ENCODE peak calls at places on chromosomes 11 and 22, in four cellular contexts. L is upper lobe of left lung, C is HFF-Myc, I is heart right ventricle. E is an unnamed sample.

GRCh38 chr11:113444469-113445122 is 30.6 kb downstream of the DRD2 start:
- DNase-seq in L (no peak), C (no peak), I (no peak), E (no peak)

GRCh38 chr11:111718436-111719325 is 47.5 kb downstream of the PPP2R1B start:
- DNase-seq in L (no peak), C (no peak), I (no peak), E (peak; percentile 59)

GRCh38 chr22:50260801-50261614 is 475 bp downstream of the MAPK12 start:
- DNase-seq in L (peak; percentile 91), C (no peak), I (peak; percentile 54), E (no peak)

GRCh38 chr11:95338430-95338991 is 107.5 kb upstream of the SESN3 start:
- DNase-seq in L (no peak), C (peak; percentile 67), I (peak; percentile 55), E (no peak)

GRCh38 chr11:50037282-50037681 is 4.6 kb downstream of the OR4C45 start:
- DNase-seq in L (no peak), C (no peak), I (no peak), E (no peak)

GRCh38 chr11:90705661-90706060 is 482.8 kb upstream of the CHORDC1 start:
- DNase-seq in L (no peak), C (no peak), I (no peak), E (no peak)

GRCh38 chr11:116224889-116225200 is 547.9 kb downstream of the BUD13 start:
- DNase-seq in L (no peak), C (no peak), I (no peak), E (no peak)

GRCh38 chr11:8841899-8842298 is 69.1 kb upstream of the AKIP1 start:
- DNase-seq in L (no peak), C (no peak), I (no peak), E (no peak)

GRCh38 chr11:34730544-34731295 is 109.8 kb downstream of the EHF start:
- DNase-seq in L (no peak), C (no peak), I (no peak), E (no peak)

GRCh38 chr22:30386960-30387848 is at the start of gene RNF215:
- DNase-seq in L (peak; percentile 99), C (no peak), I (peak; percentile 90), E (no peak)

GRCh38 chr11:102288745-102289083 is 28.6 kb upstream of the BIRC3 start:
- DNase-seq in L (no peak), C (no peak), I (no peak), E (no peak)

GRCh38 chr11:76768091-76769047 is 14.8 kb upstream of the TSKU start:
- DNase-seq in L (no peak), C (no peak), I (no peak), E (no peak)

GRCh38 chr11:68684385-68685356 is at the start of gene GAL:
- DNase-seq in L (peak; percentile 85), C (no peak), I (no peak), E (no peak)

DNA sequence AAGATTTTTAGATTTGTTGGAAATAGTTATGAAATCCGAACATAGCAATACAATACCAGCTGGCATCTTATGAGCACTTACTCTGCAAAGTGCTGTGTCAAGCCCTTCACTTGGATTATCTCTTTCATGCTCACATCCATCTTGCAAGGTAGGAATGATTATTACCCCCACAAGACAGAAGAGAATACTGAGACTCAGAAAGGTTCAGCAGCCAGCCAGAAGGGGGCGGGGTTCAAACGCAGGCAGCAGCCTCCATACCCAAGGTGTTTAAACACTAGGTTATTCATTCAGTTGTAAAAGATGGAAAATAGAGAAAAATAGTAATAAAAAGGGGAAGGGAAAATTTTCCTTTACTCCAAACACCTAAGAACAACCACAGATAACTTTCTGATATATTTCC is 158.5 kb downstream of the CCDC34 start:
- DNase-seq in L (no peak), C (no peak), I (no peak), E (no peak)
- TF ChIP-seq CTCF in L (no peak), C (peak; percentile 22), I (no peak), E (peak; percentile 64)

GRCh38 chr11:73308963-73309960 is 1.2 kb downstream of the ARHGEF17 start:
- DNase-seq in L (peak; percentile 94), C (peak; percentile 75), I (peak; percentile 91), E (peak; percentile 59)

GRCh38 chr11:73312036-73312435 is 4.0 kb downstream of the ARHGEF17 start:
- DNase-seq in L (no peak), C (no peak), I (no peak), E (no peak)

GRCh38 chr11:73311394-73311869 is 3.4 kb downstream of the ARHGEF17 start:
- DNase-seq in L (peak; percentile 49), C (no peak), I (no peak), E (no peak)

GRCh38 chr11:73310076-73310475 is 2.0 kb downstream of the ARHGEF17 start:
- DNase-seq in L (peak; percentile 76), C (no peak), I (no peak), E (no peak)

DNA sequence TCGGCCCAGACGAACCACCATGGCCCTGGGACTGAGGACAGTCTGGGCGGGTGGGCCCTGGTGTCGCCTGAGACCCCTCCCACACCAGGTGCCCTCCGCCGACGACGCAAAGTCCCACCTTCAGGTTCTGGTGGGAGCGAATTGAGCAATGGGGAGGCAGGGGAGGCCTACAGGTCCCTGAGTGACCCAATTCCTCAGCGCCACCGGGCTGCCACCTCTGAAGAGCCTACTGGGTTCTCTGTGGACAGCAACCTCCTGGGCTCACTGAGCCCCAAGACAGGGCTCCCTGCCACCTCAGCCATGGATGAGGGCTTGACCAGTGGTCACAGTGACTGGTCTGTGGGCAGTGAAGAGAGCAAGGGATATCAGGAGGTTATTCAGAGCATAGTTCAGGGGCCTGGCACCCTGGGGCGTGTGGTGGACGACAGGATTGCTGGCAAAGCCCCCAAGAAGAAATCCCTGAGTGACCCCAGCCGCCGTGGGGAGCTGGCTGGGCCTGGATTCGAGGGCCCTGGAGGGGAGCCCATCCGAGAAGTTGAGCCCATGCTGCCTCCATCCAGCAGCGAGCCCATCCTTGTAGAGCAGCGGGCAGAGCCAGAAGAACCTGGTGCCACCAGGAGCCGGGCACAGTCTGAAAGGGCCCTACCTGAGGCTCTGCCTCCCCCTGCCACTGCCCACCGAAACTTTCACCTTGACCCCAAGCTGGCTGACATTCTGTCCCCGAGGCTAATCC is 2.8 kb downstream of the ARHGEF17 start:
- DNase-seq in L (peak; percentile 60), C (no peak), I (no peak), E (no peak)
- H3K4me3 ChIP-seq in L (peak overlapping the region; percentile 69), C (peak overlapping the region; percentile 56), I (peak overlapping the region; percentile 77), E (peak overlapping the region; percentile 42)

GRCh38 chr11:35798423-35798822 is 135.8 kb downstream of the TRIM44 start:
- DNase-seq in L (no peak), C (no peak), I (no peak), E (no peak)

GRCh38 chr11:35798983-35799382 is 136.4 kb downstream of the TRIM44 start:
- DNase-seq in L (no peak), C (no peak), I (no peak), E (no peak)

GRCh38 chr11:35802221-35802620 is 139.6 kb downstream of the TRIM44 start:
- DNase-seq in L (no peak), C (no peak), I (no peak), E (no peak)

GRCh38 chr11:35800970-35801953 is 138.7 kb downstream of the TRIM44 start:
- DNase-seq in L (no peak), C (no peak), I (no peak), E (no peak)

DNA sequence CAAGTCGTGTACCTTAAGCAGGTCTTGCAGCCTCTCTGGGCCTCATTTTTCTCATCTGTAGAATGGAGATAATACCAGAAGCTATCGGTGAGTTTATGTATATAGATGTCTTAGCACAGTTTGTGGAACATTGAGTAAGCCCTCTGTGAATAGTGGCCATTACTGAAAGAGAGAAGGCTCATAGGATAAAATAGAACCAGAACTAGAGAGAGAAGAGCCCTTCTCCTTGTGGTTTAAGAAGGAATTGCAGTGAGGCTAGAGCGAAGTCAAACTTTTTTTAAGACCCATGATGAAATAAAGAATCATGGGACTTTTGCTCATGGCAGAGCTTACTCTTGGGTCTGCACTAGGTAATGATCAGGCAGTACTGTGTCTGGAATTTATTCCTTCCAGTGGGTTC is 137.1 kb downstream of the TRIM44 start:
- DNase-seq in L (no peak), C (no peak), I (no peak), E (no peak)
- TF ChIP-seq CTCF in L (no peak), C (no peak), I (peak; percentile 10), E (peak; percentile 34)

GRCh38 chr11:44943118-44943517 is 7.6 kb downstream of the TP53I11 start:
- DNase-seq in L (no peak), C (no peak), I (no peak), E (no peak)

GRCh38 chr11:44941286-44942021 is 9.2 kb downstream of the TP53I11 start:
- DNase-seq in L (no peak), C (no peak), I (no peak), E (no peak)

GRCh38 chr11:44940835-44941234 is 9.8 kb downstream of the TP53I11 start:
- DNase-seq in L (no peak), C (no peak), I (no peak), E (no peak)

GRCh38 chr11:44943696-44944095 is 7.0 kb downstream of the TP53I11 start:
- DNase-seq in L (no peak), C (no peak), I (no peak), E (no peak)

DNA sequence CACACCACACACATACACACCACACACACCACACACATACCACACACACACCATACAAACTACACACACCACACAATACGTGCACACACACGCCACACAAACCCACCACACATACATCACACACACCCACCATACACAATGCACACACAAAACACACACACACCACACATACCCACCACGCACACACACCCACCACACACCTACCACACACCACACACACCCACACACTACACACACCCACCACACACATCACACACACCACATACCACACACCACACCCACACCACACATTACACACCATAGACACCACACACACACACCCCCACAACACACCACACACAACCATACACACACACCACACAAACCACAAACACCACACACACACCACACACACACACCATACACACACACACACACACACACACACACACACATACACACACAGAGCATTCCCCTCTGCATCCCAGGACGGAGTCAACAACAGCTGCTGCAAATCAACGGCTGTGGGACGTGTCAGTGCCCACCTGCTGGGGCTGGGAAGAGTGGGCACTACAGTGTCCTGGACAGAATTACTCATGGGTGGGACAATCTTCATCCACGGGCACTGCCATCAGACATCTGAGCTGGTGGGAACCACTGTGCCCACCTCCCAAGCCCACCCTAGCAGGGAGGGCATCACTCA is 8.5 kb downstream of the TP53I11 start:
- DNase-seq in L (no peak), C (no peak), I (no peak), E (no peak)
- H3K4me3 ChIP-seq in L (no peak overlapping the region), C (no peak overlapping the region), I (no peak overlapping the region), E (no peak overlapping the region)

GRCh38 chr11:134724779-134725140 is 312.7 kb upstream of the B3GAT1 start:
- DNase-seq in L (no peak), C (no peak), I (no peak), E (no peak)

GRCh38 chr11:134727636-134728035 is 315.6 kb upstream of the B3GAT1 start:
- DNase-seq in L (peak; percentile 13), C (no peak), I (no peak), E (no peak)

GRCh38 chr11:134727204-134727603 is 315.2 kb upstream of the B3GAT1 start:
- DNase-seq in L (no peak), C (no peak), I (no peak), E (no peak)

GRCh38 chr11:134725211-134725610 is 313.2 kb upstream of the B3GAT1 start:
- DNase-seq in L (peak; percentile 64), C (no peak), I (no peak), E (no peak)

GRCh38 chr11:134725939-134726639 is 314.0 kb upstream of the B3GAT1 start:
- DNase-seq in L (peak; percentile 32), C (no peak), I (no peak), E (no peak)
- TF ChIP-seq CTCF in L (peak; percentile 60), C (no peak), I (peak; percentile 5), E (peak; percentile 26)

GRCh38 chr11:3154001-3154599 is 11.0 kb downstream of the OSBPL5 start:
- DNase-seq in L (peak; percentile 73), C (no peak), I (peak; percentile 21), E (no peak)
- H3K4me3 ChIP-seq in L (no peak overlapping the region), C (no peak overlapping the region), I (peak overlapping the region; percentile 7), E (no peak overlapping the region)